ENCODE peak calls at places on chromosomes 6 and 20, in eight cellular contexts. M is CD8-positive, alpha-beta memory T cell; N is IMR-90; A is body of pancreas; J is fibroblast of lung; T is MG63; W is psoas muscle; Q is hepatocyte. U is an unnamed sample.

GRCh38 chr6:28354688-28355554 is 5.2 kb downstream of the ZKSCAN3 start:
- DNase-seq in M (no peak), N (no peak), A (no peak), J (no peak), T (no peak), W (no peak), Q (no peak), U (no peak)

GRCh38 chr6:79719248-79719975 is 88.3 kb downstream of the SH3BGRL2 start:
- DNase-seq in M (no peak), N (peak; percentile 41), A (peak; percentile 22), J (peak; percentile 85), T (peak; percentile 67), W (no peak), Q (no peak), U (no peak)

GRCh38 chr6:81933648-81934047 is 181.2 kb upstream of the TENT5A start:
- DNase-seq in M (no peak), N (peak; percentile 58), A (no peak), J (peak; percentile 30), T (no peak), W (no peak), Q (no peak), U (no peak)

GRCh38 chr6:36029464-36029863 is 1.9 kb downstream of the MAPK14 start:
- DNase-seq in M (no peak), N (peak; percentile 85), A (no peak), J (peak; percentile 59), T (no peak), W (no peak), Q (no peak), U (no peak)

GRCh38 chr6:152635949-152636674 is 1.1 kb downstream of the SYNE1 start:
- DNase-seq in M (peak; percentile 13), N (peak; percentile 51), A (peak; percentile 12), J (peak; percentile 40), T (no peak), W (peak; percentile 15), Q (peak; percentile 23), U (peak; percentile 38)

GRCh38 chr6:39852324-39852723 is 60.1 kb downstream of the DAAM2 start:
- DNase-seq in M (no peak), N (no peak), A (no peak), J (peak; percentile 20), T (no peak), W (no peak), Q (no peak), U (no peak)

GRCh38 chr6:81228912-81229540 is 523.5 kb downstream of the TENT5A start:
- DNase-seq in M (no peak), N (peak; percentile 36), A (no peak), J (peak; percentile 35), T (no peak), W (no peak), Q (no peak), U (no peak)

GRCh38 chr6:13528232-13528631 is 40.8 kb upstream of the GFOD1 start:
- DNase-seq in M (no peak), N (no peak), A (no peak), J (no peak), T (no peak), W (no peak), Q (no peak), U (no peak)

GRCh38 chr20:16488086-16488485 is 85.2 kb downstream of the KIF16B start:
- DNase-seq in M (no peak), N (no peak), A (no peak), J (no peak), T (no peak), W (no peak), Q (no peak), U (no peak)

GRCh38 chr20:8151371-8151770 is 19.3 kb downstream of the PLCB1 start:
- DNase-seq in M (no peak), N (no peak), A (no peak), J (peak; percentile 78), T (no peak), W (no peak), Q (no peak), U (no peak)

GRCh38 chr6:11418290-11418905 is 119.2 kb upstream of the TMEM170B start:
- DNase-seq in M (no peak), N (no peak), A (no peak), J (no peak), T (no peak), W (no peak), Q (no peak), U (no peak)

GRCh38 chr6:89840538-89840937 is 10.9 kb downstream of the CASP8AP2 start:
- DNase-seq in M (no peak), N (peak; percentile 41), A (no peak), J (peak; percentile 35), T (peak; percentile 12), W (no peak), Q (peak; percentile 13), U (no peak)

GRCh38 chr6:113414511-113414910 is 442.6 kb upstream of the MARCKS start:
- DNase-seq in M (no peak), N (peak; percentile 81), A (peak; percentile 69), J (peak; percentile 82), T (peak; percentile 79), W (no peak), Q (peak; percentile 52), U (peak; percentile 27)

GRCh38 chr6:108884211-108885059 is 36.2 kb downstream of the ARMC2 start:
- DNase-seq in M (no peak), N (no peak), A (no peak), J (no peak), T (no peak), W (no peak), Q (no peak), U (no peak)

GRCh38 chr6:83071023-83071422 is 3.6 kb downstream of the DOP1A start:
- DNase-seq in M (no peak), N (no peak), A (no peak), J (peak; percentile 40), T (no peak), W (no peak), Q (no peak), U (no peak)

GRCh38 chr20:57656821-57657536 is 36.8 kb upstream of the ZBP1 start:
- DNase-seq in M (no peak), N (no peak), A (peak; percentile 6), J (no peak), T (no peak), W (no peak), Q (no peak), U (peak; percentile 9)

GRCh38 chr20:49160057-49160929 is 27.8 kb downstream of the STAU1 start:
- DNase-seq in M (no peak), N (no peak), A (no peak), J (no peak), T (no peak), W (no peak), Q (no peak), U (no peak)

GRCh38 chr6:149336529-149336928 is 19.0 kb downstream of the TAB2 start:
- DNase-seq in M (no peak), N (no peak), A (no peak), J (peak; percentile 32), T (no peak), W (no peak), Q (peak; percentile 8), U (no peak)

GRCh38 chr20:35146299-35146921 is 726 bp downstream of the EDEM2 start:
- DNase-seq in M (no peak), N (no peak), A (peak; percentile 34), J (no peak), T (peak; percentile 34), W (no peak), Q (peak; percentile 47), U (peak; percentile 32)

GRCh38 chr6:110731196-110731595 is 84.1 kb downstream of the CDK19 start:
- DNase-seq in M (no peak), N (no peak), A (no peak), J (peak; percentile 51), T (no peak), W (no peak), Q (no peak), U (no peak)

GRCh38 chr6:136059308-136059707 is 190.8 kb downstream of the MTFR2 start:
- DNase-seq in M (no peak), N (no peak), A (peak; percentile 48), J (no peak), T (peak; percentile 30), W (no peak), Q (no peak), U (peak; percentile 47)

GRCh38 chr20:59566631-59567524 is 37.5 kb upstream of the PHACTR3 start:
- DNase-seq in M (no peak), N (no peak), A (no peak), J (no peak), T (no peak), W (no peak), Q (no peak), U (peak; percentile 8)

DNA sequence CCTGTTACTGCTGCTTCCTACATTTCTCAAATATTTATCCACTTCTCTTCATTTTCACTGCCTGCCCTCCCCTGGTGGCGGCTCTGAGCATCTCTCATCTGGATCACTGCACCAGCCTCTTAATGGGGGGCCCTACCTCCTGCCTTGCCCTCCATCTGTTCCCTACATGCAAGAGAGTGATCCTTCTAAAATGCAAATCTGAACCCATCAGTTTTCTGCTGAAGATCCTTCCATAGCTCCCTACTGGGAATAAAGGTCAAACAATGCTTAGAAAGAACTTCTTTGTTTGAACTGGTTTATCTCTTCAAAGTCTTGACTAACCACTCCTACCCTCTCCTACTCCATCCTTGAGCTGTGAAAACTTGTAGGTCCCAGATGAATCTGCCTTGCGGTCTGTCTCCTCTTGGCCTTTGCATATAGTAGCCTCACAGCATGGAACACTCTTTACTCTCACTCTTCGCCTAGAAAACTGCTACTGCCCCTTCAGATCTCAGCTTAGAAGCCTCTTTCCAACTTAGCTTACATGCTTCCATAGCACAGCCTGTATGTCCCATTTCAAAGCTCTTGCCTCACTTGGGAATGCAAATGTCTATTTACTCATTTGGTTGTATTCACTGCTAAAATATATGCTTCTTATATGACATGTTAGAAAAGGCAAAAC is 119.3 kb downstream of the QRSL1 start:
- DNase-seq in M (no peak), N (no peak), A (no peak), J (no peak), T (no peak), W (no peak), Q (no peak), U (no peak)
- H3K4me3 ChIP-seq in M (no peak overlapping the region), N (no peak overlapping the region), A (no peak overlapping the region), J (no peak overlapping the region), T (no peak overlapping the region), W (no peak overlapping the region), Q (no peak overlapping the region), U (no peak overlapping the region)

GRCh38 chr6:33000053-33000452 is 9.3 kb downstream of the HLA-DOA start:
- DNase-seq in M (no peak), N (no peak), A (no peak), J (no peak), T (no peak), W (no peak), Q (peak; percentile 39), U (no peak)
- H3K4me3 ChIP-seq in M (no peak overlapping the region), N (no peak overlapping the region), A (no peak overlapping the region), J (no peak overlapping the region), T (no peak overlapping the region), W (no peak overlapping the region), Q (no peak overlapping the region), U (no peak overlapping the region)

GRCh38 chr6:114998492-114998891 is 655.7 kb upstream of the HS3ST5 start:
- DNase-seq in M (no peak), N (no peak), A (no peak), J (no peak), T (no peak), W (no peak), Q (no peak), U (no peak)
- H3K4me3 ChIP-seq in M (no peak overlapping the region), N (no peak overlapping the region), A (no peak overlapping the region), J (no peak overlapping the region), T (no peak overlapping the region), W (no peak overlapping the region), Q (no peak overlapping the region), U (no peak overlapping the region)

GRCh38 chr6:148288566-148288965 is 54.1 kb upstream of the SASH1 start:
- DNase-seq in M (no peak), N (no peak), A (no peak), J (no peak), T (no peak), W (no peak), Q (no peak), U (no peak)
- H3K4me3 ChIP-seq in M (no peak overlapping the region), N (no peak overlapping the region), A (no peak overlapping the region), J (no peak overlapping the region), T (no peak overlapping the region), W (no peak overlapping the region), Q (no peak overlapping the region), U (no peak overlapping the region)